ENCODE peak calls at places on chromosomes 4 and X, in ten cellular contexts. J is heart right ventricle; U is gastrocnemius medialis; E is IMR-90; D is HCT116; R is trophoblast cell; C is naive thymus-derived CD4-positive, alpha-beta T cell; S is CD8-positive, alpha-beta memory T cell; I is ovary; T is adrenal gland. H is an unnamed sample.
A peak's percentile ranks its signal among the peaks of the same experiment; 100 is the strongest.

GRCh38 chr4:125323547-125324100 is 8.9 kb downstream of the FAT4 start:
- DNase-seq in R (peak; percentile 6), J (no peak), S (no peak), T (peak; percentile 46), E (peak; percentile 64), D (no peak), U (no peak), C (no peak), I (no peak), H (no peak)

GRCh38 chr4:80104927-80105326 is 31.9 kb upstream of the ANTXR2 start:
- DNase-seq in E (no peak), C (no peak), S (no peak), U (no peak), I (no peak), J (no peak), T (no peak), R (no peak), D (no peak), H (no peak)

GRCh38 chr4:105451346-105451745 is 22.5 kb downstream of the PPA2 start:
- DNase-seq in T (no peak), S (no peak), D (no peak), C (no peak), I (no peak), J (no peak), U (no peak), R (no peak), E (no peak), H (no peak)

GRCh38 chr4:36255575-36255974 is 11.3 kb upstream of the ARAP2 start:
- DNase-seq in D (no peak), I (no peak), S (peak; percentile 54), U (no peak), E (no peak), J (no peak), C (peak; percentile 69), T (peak; percentile 4), R (peak; percentile 85), H (no peak)

GRCh38 chrX:40171513-40172168 is 73.9 kb upstream of the BCOR start:
- DNase-seq in J (peak; percentile 35), T (no peak), U (no peak), D (no peak), E (no peak), S (no peak), C (no peak), I (no peak), R (peak; percentile 40), H (no peak)

GRCh38 chr4:11053601-11054000 is 369.0 kb upstream of the CLNK start:
- DNase-seq in J (no peak), I (no peak), E (no peak), D (no peak), T (no peak), S (no peak), U (no peak), R (no peak), C (no peak), H (no peak)

GRCh38 chrX:51336584-51336983 is 4.0 kb downstream of the NUDT10 start:
- DNase-seq in U (no peak), D (peak; percentile 13), I (peak; percentile 10), E (peak; percentile 40), S (no peak), J (no peak), C (peak; percentile 40), T (peak; percentile 52), R (peak; percentile 61), H (no peak)

GRCh38 chr4:10173754-10174749 is 57.5 kb upstream of the WDR1 start:
- DNase-seq in I (no peak), J (peak; percentile 63), U (peak; percentile 58), E (no peak), C (no peak), T (peak; percentile 18), R (peak; percentile 98), D (no peak), S (no peak), H (no peak)

GRCh38 chrX:141214216-141214615 is 28.1 kb downstream of the SPANXC start:
- DNase-seq in S (no peak), U (no peak), I (no peak), E (no peak), T (no peak), D (no peak), C (no peak), J (no peak), R (no peak), H (no peak)

GRCh38 chr4:147739239-147739823 is 7.4 kb downstream of the ARHGAP10 start:
- DNase-seq in I (no peak), U (no peak), D (no peak), J (no peak), T (no peak), E (no peak), S (no peak), C (no peak), R (peak; percentile 86), H (no peak)

GRCh38 chr4:101101072-101101471 is 246.3 kb downstream of the PPP3CA start:
- DNase-seq in I (no peak), E (no peak), T (no peak), S (no peak), C (no peak), D (no peak), J (no peak), U (no peak), R (no peak), H (no peak)

GRCh38 chrX:69388526-69388925 is 115.6 kb upstream of the NALF2 start:
- DNase-seq in I (no peak), S (no peak), J (no peak), E (no peak), R (no peak), U (no peak), T (no peak), C (no peak), D (no peak), H (no peak)

GRCh38 chr4:162229670-162230069 is 65.9 kb upstream of the FSTL5 start:
- DNase-seq in E (no peak), C (no peak), R (no peak), D (peak; percentile 22), I (no peak), S (no peak), J (no peak), U (no peak), T (no peak), H (no peak)

GRCh38 chrX:46704767-46705386 is 54.0 kb downstream of the SLC9A7 start:
- DNase-seq in S (no peak), C (no peak), U (no peak), R (no peak), E (peak; percentile 60), D (no peak), T (no peak), I (no peak), J (no peak), H (no peak)

GRCh38 chrX:38755319-38755718 is 45.9 kb upstream of the MID1IP1 start:
- DNase-seq in D (no peak), I (no peak), S (no peak), C (no peak), T (no peak), J (no peak), E (no peak), U (no peak), R (no peak), H (no peak)

DNA sequence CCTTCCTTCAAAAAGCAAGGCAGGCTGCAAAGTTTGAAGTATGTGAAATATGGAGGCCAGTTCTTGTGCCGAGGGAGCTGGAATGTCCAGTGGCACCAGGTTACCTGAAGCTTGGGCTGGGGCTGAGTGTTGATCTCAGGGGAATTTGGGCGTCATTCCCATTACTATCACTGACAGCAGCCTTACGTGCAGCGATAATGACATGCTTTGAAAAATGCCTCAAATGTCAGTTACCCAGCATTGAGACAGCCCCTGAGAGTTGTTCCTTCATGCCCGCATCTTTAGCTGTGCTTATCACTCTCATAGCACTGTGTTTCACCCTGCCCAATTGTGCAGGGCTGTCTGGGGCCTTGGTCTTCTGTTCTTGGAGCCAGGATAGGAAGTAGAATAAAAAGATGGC is 27.4 kb downstream of the SLC16A2 start:
- DNase-seq in U (no peak), C (no peak), T (no peak), E (no peak), R (peak; percentile 69), I (no peak), S (no peak), J (no peak), D (no peak), H (no peak)
- H3K4me3 ChIP-seq in U (no peak overlapping the region), C (no peak overlapping the region), T (no peak overlapping the region), E (no peak overlapping the region), R (no peak overlapping the region), I (no peak overlapping the region), S (no peak overlapping the region), J (no peak overlapping the region), D (no peak overlapping the region), H (no peak overlapping the region)

GRCh38 chr4:30436394-30436793 is 283.8 kb upstream of the PCDH7 start:
- DNase-seq in E (no peak), C (no peak), J (no peak), I (no peak), R (no peak), S (no peak), T (no peak), U (no peak), D (no peak), H (no peak)
- H3K9me3 ChIP-seq in E (no peaks in the 10 kb centered on the region), C (no peaks in the 10 kb centered on the region), J (peaks cover under 1% of the 10 kb centered on the region), I (no peaks in the 10 kb centered on the region), R (no peaks in the 10 kb centered on the region), S (no peaks in the 10 kb centered on the region), T (no peaks in the 10 kb centered on the region), U (no peaks in the 10 kb centered on the region), D (no peaks in the 10 kb centered on the region), H (no peaks in the 10 kb centered on the region)

GRCh38 chr4:123455360-123455759 is 58.8 kb downstream of the SPRY1 start:
- DNase-seq in J (no peak), D (no peak), C (no peak), U (no peak), I (no peak), S (no peak), E (no peak), T (no peak), R (no peak), H (no peak)

GRCh38 chr4:123449780-123450179 is 53.2 kb downstream of the SPRY1 start:
- DNase-seq in C (no peak), E (peak; percentile 56), R (no peak), T (no peak), S (no peak), D (no peak), I (no peak), U (no peak), J (no peak), H (no peak)

GRCh38 chr4:123452585-123452984 is 56.0 kb downstream of the SPRY1 start:
- DNase-seq in D (no peak), S (no peak), U (peak; percentile 45), J (no peak), T (peak; percentile 90), R (peak; percentile 39), E (peak; percentile 98), C (no peak), I (no peak), H (no peak)

GRCh38 chr4:123450393-123450792 is 53.8 kb downstream of the SPRY1 start:
- DNase-seq in E (no peak), J (no peak), R (no peak), D (no peak), C (no peak), S (no peak), I (no peak), U (no peak), T (no peak), H (no peak)

GRCh38 chr4:123453006-123453685 is 56.6 kb downstream of the SPRY1 start:
- DNase-seq in U (no peak), R (peak; percentile 12), I (no peak), C (no peak), S (no peak), D (no peak), J (no peak), E (peak; percentile 43), T (no peak), H (no peak)
- H3K27ac ChIP-seq in U (no peak overlapping the region), R (no peak overlapping the region), I (no peak overlapping the region), C (no peak overlapping the region), S (no peak overlapping the region), D (no peak overlapping the region), J (no peak overlapping the region), E (no peak overlapping the region), T (no peak overlapping the region), H (no peak overlapping the region)

GRCh38 chrX:53992589-53992988 is 51.7 kb downstream of the PHF8 start:
- DNase-seq in U (no peak), E (no peak), S (no peak), T (no peak), J (no peak), R (no peak), C (no peak), D (peak; percentile 12), I (no peak), H (no peak)
- H3K4me3 ChIP-seq in U (no peak overlapping the region), E (no peak overlapping the region), S (no peak overlapping the region), T (no peak overlapping the region), J (no peak overlapping the region), R (no peak overlapping the region), C (no peak overlapping the region), D (no peak overlapping the region), I (no peak overlapping the region), H (no peak overlapping the region)